ENCODE peak calls at places on chromosomes 13 and 19, in six cellular contexts. Y is dermis blood vessel endothelial cell, U is GDM1, Q is GM13976, P is GM12865, K is pancreas. O is an unnamed sample.

GRCh38 chr19:1183543-1184172 is 9.6 kb upstream of the SBNO2 start:
- DNase-seq in Q (peak), K (no peak), U (no peak), P (peak), Y (peak), O (no peak)

GRCh38 chr19:49530708-49531107 is 2.9 kb downstream of the RCN3 start:
- DNase-seq in P (no peak), U (no peak), Y (no peak), Q (no peak), K (no peak), O (no peak)

GRCh38 chr13:31967155-31967554 is 64.4 kb upstream of the FRY start:
- DNase-seq in P (no peak), U (no peak), K (no peak), Y (no peak), Q (no peak), O (no peak)

GRCh38 chr13:114269281-114269770 is 12.1 kb upstream of the UPF3A start:
- DNase-seq in U (no peak), K (no peak), P (no peak), Y (no peak), Q (no peak), O (no peak)

GRCh38 chr13:76019421-76020044 is 383.4 kb downstream of the LMO7 start:
- DNase-seq in P (peak), U (no peak), K (no peak), Y (peak), Q (no peak), O (no peak)

GRCh38 chr13:77952276-77952675 is 33.6 kb upstream of the EDNRB start:
- DNase-seq in Q (no peak), Y (no peak), P (no peak), U (no peak), K (no peak), O (no peak)

GRCh38 chr13:76769238-76769859 is 116.9 kb downstream of the KCTD12 start:
- DNase-seq in K (no peak), Q (no peak), U (peak), Y (no peak), P (no peak), O (no peak)

GRCh38 chr19:763869-764268 is 13.0 kb downstream of the MISP start:
- DNase-seq in Y (no peak), Q (no peak), P (no peak), K (no peak), U (no peak), O (no peak)

GRCh38 chr19:42440357-42441046 is 2.2 kb downstream of the CXCL17 start:
- DNase-seq in Y (peak), U (peak), P (peak), Q (peak), K (peak), O (peak)

GRCh38 chr19:12695997-12696365 is 450 bp downstream of the FBXW9 start:
- DNase-seq in P (no peak), Y (no peak), U (no peak), K (no peak), Q (no peak), O (no peak)

GRCh38 chr13:37640499-37640898 is 41.9 kb upstream of the POSTN start:
- DNase-seq in U (no peak), K (no peak), Y (peak), Q (no peak), P (peak), O (no peak)

GRCh38 chr13:50116430-50116973 is 101.3 kb downstream of the KCNRG start:
- DNase-seq in Y (peak), P (no peak), U (no peak), Q (no peak), K (no peak), O (no peak)

GRCh38 chr19:53511933-53512374 is 26.0 kb upstream of the ZNF331 start:
- DNase-seq in U (peak), Y (peak), P (peak), Q (peak), K (peak), O (peak)

GRCh38 chr19:8659905-8660304 is 29.5 kb downstream of the NFILZ start:
- DNase-seq in K (no peak), P (no peak), U (no peak), Y (no peak), Q (no peak), O (no peak)

GRCh38 chr13:34128661-34129060 is 310.7 kb downstream of the RFC3 start:
- DNase-seq in Q (no peak), K (no peak), U (no peak), P (no peak), Y (no peak), O (no peak)

GRCh38 chr13:42594577-42595571 is 20.9 kb downstream of the TNFSF11 start:
- DNase-seq in Y (peak), Q (peak), U (peak), P (peak), K (peak), O (peak)

GRCh38 chr13:47594833-47595232 is 406.2 kb downstream of the SUCLA2 start:
- DNase-seq in Y (no peak), K (no peak), P (peak), Q (no peak), U (peak), O (no peak)

GRCh38 chr13:92044351-92044750 is 645.9 kb downstream of the GPC5 start:
- DNase-seq in U (no peak), K (no peak), P (no peak), Q (no peak), Y (no peak), O (no peak)

GRCh38 chr13:73794755-73795154 is 339.4 kb downstream of the KLF12 start:
- DNase-seq in K (no peak), Q (no peak), U (no peak), P (no peak), Y (no peak), O (no peak)

GRCh38 chr19:10913716-10914340 is 14.6 kb downstream of the YIPF2 start:
- DNase-seq in P (no peak), U (no peak), Y (no peak), K (no peak), Q (no peak), O (no peak)

GRCh38 chr13:59774511-59774911 is 389.2 kb downstream of the DIAPH3 start:
- DNase-seq in P (no peak), U (no peak), Y (no peak), K (no peak), Q (no peak), O (no peak)

GRCh38 chr13:30880756-30881155 is 25.3 kb upstream of the MEDAG start:
- DNase-seq in U (no peak), P (no peak), Y (peak), Q (no peak), K (no peak), O (no peak)

GRCh38 chr19:1261512-1261862 is 7.6 kb upstream of the CIRBP start:
- DNase-seq in Y (no peak), K (no peak), U (no peak), Q (no peak), P (no peak), O (no peak)

GRCh38 chr19:5042556-5042955 is 73.6 kb downstream of the KDM4B start:
- DNase-seq in Y (no peak), U (no peak), K (no peak), Q (no peak), P (no peak), O (no peak)

GRCh38 chr13:39749528-39749927 is 94.1 kb downstream of the COG6 start:
- DNase-seq in Q (no peak), P (no peak), K (no peak), Y (no peak), U (no peak), O (no peak)

GRCh38 chr13:51590966-51591627 is 6.8 kb downstream of the WDFY2 start:
- DNase-seq in Y (peak), K (no peak), Q (no peak), U (no peak), P (no peak), O (no peak)

GRCh38 chr13:113767366-113767765 is 8.3 kb downstream of the TMEM255B start:
- DNase-seq in K (no peak), Y (no peak), U (no peak), Q (no peak), P (no peak), O (no peak)

GRCh38 chr13:100235311-100235901 is 146.5 kb downstream of the PCCA start:
- DNase-seq in P (peak), K (no peak), Q (peak), Y (peak), U (no peak), O (peak)

GRCh38 chr19:48487944-48488343 is 18.8 kb downstream of the CYTH2 start:
- DNase-seq in P (no peak), K (peak), U (no peak), Q (no peak), Y (peak), O (no peak)

GRCh38 chr13:32737111-32737571 is 150.9 kb downstream of the PDS5B start:
- DNase-seq in K (no peak), U (no peak), Y (peak), Q (peak), P (peak), O (no peak)

GRCh38 chr19:38513762-38514167 is 80.3 kb downstream of the RYR1 start:
- DNase-seq in U (no peak), Q (no peak), K (no peak), P (peak), Y (no peak), O (no peak)

GRCh38 chr13:97600438-97601080 is 166.6 kb downstream of the RAP2A start:
- DNase-seq in P (no peak), K (no peak), Q (no peak), Y (peak), U (no peak), O (no peak)

GRCh38 chr13:39370554-39370953 is 232.4 kb downstream of the LHFPL6 start:
- DNase-seq in Q (no peak), K (no peak), P (no peak), U (no peak), Y (no peak), O (no peak)

GRCh38 chr19:10111405-10111811 is at the start of gene P2RY11:
- DNase-seq in P (peak), U (peak), Q (peak), Y (peak), K (no peak), O (no peak)

GRCh38 chr13:80132741-80133601 is 208.0 kb downstream of the SPRY2 start:
- DNase-seq in P (no peak), Y (peak), Q (no peak), K (peak), U (no peak), O (no peak)

GRCh38 chr13:50323440-50324070 is 308.3 kb downstream of the KCNRG start:
- DNase-seq in Q (no peak), P (no peak), K (no peak), Y (peak), U (no peak), O (no peak)

GRCh38 chr13:110341445-110342247 is 34.6 kb downstream of the COL4A2 start:
- DNase-seq in Q (no peak), P (no peak), U (no peak), K (no peak), Y (peak), O (no peak)

GRCh38 chr13:104593251-104593576 is 1527.0 kb upstream of the SLC10A2 start:
- DNase-seq in U (no peak), Y (no peak), K (no peak), Q (no peak), P (no peak), O (no peak)

GRCh38 chr13:31199849-31200635 is at the start of gene B3GLCT:
- DNase-seq in K (peak), U (peak), Q (peak), Y (peak), P (peak), O (peak)

O was measured in CD8-positive, alpha-beta T cell.